ENCODE peak calls at places on chromosomes 1 and 21, in six cellular contexts. Q, F, J, M, C and E are unnamed samples.

GRCh38 chr21:41167348-41168342 is at the start of gene BACE2:
- DNase-seq in Q (peak; percentile 38), F (no peak), J (peak; percentile 7), M (peak; percentile 77), C (peak; percentile 83), E (no peak)

GRCh38 chr1:185453496-185454192 is 136.6 kb upstream of the IVNS1ABP start:
- DNase-seq in Q (no peak), F (peak; percentile 75), J (no peak), M (no peak), C (no peak), E (no peak)

GRCh38 chr1:44292641-44293040 is 62.4 kb downstream of the ERI3 start:
- DNase-seq in Q (no peak), F (no peak), J (no peak), M (no peak), C (no peak), E (no peak)

GRCh38 chr1:165595561-165595960 is 35.5 kb upstream of the MGST3 start:
- DNase-seq in Q (no peak), F (peak; percentile 36), J (no peak), M (no peak), C (no peak), E (no peak)

GRCh38 chr1:65479805-65480204 is 59.3 kb downstream of the LEPR start:
- DNase-seq in Q (no peak), F (no peak), J (no peak), M (no peak), C (no peak), E (no peak)

GRCh38 chr1:173134800-173135199 is 72.3 kb downstream of the TNFSF4 start:
- DNase-seq in Q (no peak), F (no peak), J (no peak), M (no peak), C (no peak), E (no peak)

GRCh38 chr21:38325761-38326420 is 69.1 kb downstream of the KCNJ15 start:
- DNase-seq in Q (no peak), F (no peak), J (no peak), M (no peak), C (no peak), E (no peak)

GRCh38 chr1:71400050-71400449 is 319.2 kb upstream of the ZRANB2 start:
- DNase-seq in Q (no peak), F (no peak), J (no peak), M (no peak), C (no peak), E (no peak)

GRCh38 chr1:112938188-112938587 is 17.8 kb downstream of the SLC16A1 start:
- DNase-seq in Q (no peak), F (no peak), J (no peak), M (no peak), C (no peak), E (no peak)

GRCh38 chr1:32413507-32414185 is 19.4 kb upstream of the BSDC1 start:
- DNase-seq in Q (no peak), F (no peak), J (peak; percentile 48), M (peak; percentile 75), C (no peak), E (no peak)

GRCh38 chr21:17467829-17468228 is 45.0 kb upstream of the CXADR start:
- DNase-seq in Q (no peak), F (no peak), J (no peak), M (no peak), C (no peak), E (no peak)